ENCODE peak calls at places on chromosomes 5 and 9, in eight cellular contexts. Z is GM23338, R is SK-N-SH, W is neural progenitor cell, N is PC-3, M is MM.1S, G is OCI-LY7, A is HCT116. S is an unnamed sample.

GRCh38 chr9:20505574-20505973 is 116.7 kb downstream of the MLLT3 start:
- DNase-seq in N (no peak), Z (no peak), A (no peak), R (no peak), G (no peak), W (no peak), M (no peak), S (no peak)

GRCh38 chr5:57863661-57864060 is 381.1 kb upstream of the ACTBL2 start:
- DNase-seq in G (no peak), W (no peak), A (no peak), Z (no peak), N (peak; percentile 71), M (no peak), R (no peak), S (peak; percentile 84)

GRCh38 chr9:112408285-112408684 is 28.4 kb downstream of the HSDL2 start:
- DNase-seq in G (no peak), N (no peak), R (no peak), M (no peak), W (no peak), A (no peak), Z (no peak), S (no peak)

GRCh38 chr5:148416921-148417320 is 33.2 kb downstream of the FBXO38 start:
- DNase-seq in R (no peak), Z (no peak), G (no peak), W (no peak), M (no peak), N (peak; percentile 63), A (no peak), S (peak; percentile 86)

GRCh38 chr9:123615381-123615780 is 259.4 kb downstream of the CRB2 start:
- DNase-seq in G (peak; percentile 63), W (no peak), R (no peak), N (no peak), Z (no peak), M (peak; percentile 27), A (no peak), S (no peak)

GRCh38 chr5:127863610-127864395 is 160.6 kb downstream of the CCDC192 start:
- DNase-seq in R (no peak), M (no peak), A (no peak), G (no peak), W (no peak), Z (no peak), N (peak; percentile 67), S (no peak)

GRCh38 chr9:69801994-69802393 is 18.6 kb upstream of the CFAP95 start:
- DNase-seq in G (no peak), W (no peak), R (no peak), A (no peak), N (peak; percentile 30), Z (no peak), M (no peak), S (peak; percentile 7)

GRCh38 chr5:87126869-87127268 is 140.8 kb upstream of the RASA1 start:
- DNase-seq in M (no peak), R (no peak), W (no peak), G (no peak), N (no peak), A (no peak), Z (no peak), S (no peak)

GRCh38 chr5:10912435-10912834 is 151.4 kb upstream of the DAP start:
- DNase-seq in Z (no peak), R (no peak), G (no peak), W (no peak), N (no peak), M (no peak), A (no peak), S (no peak)

GRCh38 chr5:10913846-10914245 is 152.8 kb upstream of the DAP start:
- DNase-seq in A (no peak), G (no peak), W (no peak), M (no peak), R (no peak), Z (no peak), N (peak; percentile 100), S (peak; percentile 87)

GRCh38 chr5:10910261-10910660 is 149.2 kb upstream of the DAP start:
- DNase-seq in M (no peak), G (no peak), Z (no peak), R (no peak), N (no peak), A (no peak), W (no peak), S (no peak)

GRCh38 chr5:10914741-10915480 is 153.9 kb upstream of the DAP start:
- DNase-seq in M (no peak), A (no peak), R (no peak), Z (no peak), G (no peak), N (peak; percentile 88), W (no peak), S (peak; percentile 32)

GRCh38 chr5:10913181-10913810 is 152.3 kb upstream of the DAP start:
- DNase-seq in A (no peak), R (no peak), Z (no peak), M (no peak), N (no peak), G (no peak), W (no peak), S (no peak)
- H2AFZ ChIP-seq in A (no peak overlapping the region), R (peak overlapping the region; percentile 57), Z (no peak overlapping the region), M (no peak overlapping the region), N (peak overlapping the region; percentile 22), G (no peak overlapping the region), W (no peak overlapping the region), S (no peak overlapping the region)

DNA sequence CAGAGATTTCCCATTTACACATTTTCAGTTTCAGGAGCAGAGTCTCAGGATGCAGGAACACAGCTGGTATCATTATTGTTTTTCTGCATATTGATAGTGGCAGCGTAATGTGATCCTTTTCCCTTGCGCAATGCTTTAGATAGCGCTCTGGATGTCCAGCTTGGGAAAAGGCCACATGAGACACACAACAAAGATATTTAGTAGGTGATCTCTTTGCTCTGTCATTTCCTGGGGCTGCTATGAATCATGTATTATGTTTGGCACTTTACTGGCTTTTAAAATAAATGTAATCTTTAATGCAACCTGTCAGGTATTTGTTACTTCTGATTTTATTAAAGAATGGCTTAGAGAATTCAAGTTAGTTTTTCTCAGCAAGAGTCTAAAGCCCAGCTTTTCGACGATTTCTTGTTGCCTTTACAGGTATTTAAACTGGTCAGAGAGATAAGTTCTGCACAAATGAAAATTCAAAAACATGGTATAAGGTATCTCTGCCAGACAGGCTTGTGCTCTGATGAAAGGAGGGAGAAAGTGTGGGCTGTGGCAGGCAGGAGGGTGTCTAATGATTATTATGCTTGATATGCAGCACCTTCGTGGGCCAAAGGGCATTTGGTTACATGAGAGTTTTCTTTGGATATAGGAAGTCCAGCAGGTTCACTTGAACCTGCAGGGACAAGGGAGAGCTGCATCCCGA is 42.3 kb downstream of the PTTG1 start:
- DNase-seq in N (peak; percentile 91), W (no peak), G (no peak), Z (no peak), M (no peak), R (no peak), A (no peak), S (peak; percentile 80)
- H3K4me2 ChIP-seq in N (peak overlapping the region; percentile 80), W (no peak overlapping the region), G (peak overlapping the region; percentile 27), Z (no peak overlapping the region), M (no peak overlapping the region), R (peak overlapping the region; percentile 51), A (no peak overlapping the region), S (no peak overlapping the region)

GRCh38 chr5:149871471-149871870 is 73.1 kb downstream of the PDE6A start:
- DNase-seq in W (no peak), M (no peak), Z (peak; percentile 15), R (no peak), G (no peak), A (no peak), N (no peak), S (no peak)
- TF ChIP-seq EZH2phosphoT487 in W (no peak), M (no peak), Z (no peak), R (no peak), G (no peak), A (no peak), N (no peak), S (no peak)

GRCh38 chr5:9766581-9766980 is 136.4 kb upstream of the TAS2R1 start:
- DNase-seq in R (no peak), G (no peak), W (no peak), A (no peak), M (no peak), N (peak; percentile 81), Z (no peak), S (peak; percentile 84)
- H2AFZ ChIP-seq in R (no peak overlapping the region), G (no peak overlapping the region), W (no peak overlapping the region), A (no peak overlapping the region), M (no peak overlapping the region), N (peak overlapping the region; percentile 9), Z (no peak overlapping the region), S (no peak overlapping the region)

GRCh38 chr9:121648172-121648571 is 3.3 kb upstream of the DAB2IP start:
- DNase-seq in M (no peak), G (no peak), N (no peak), Z (no peak), R (no peak), W (no peak), A (no peak), S (no peak)
- H3K4me2 ChIP-seq in M (no peak overlapping the region), G (no peak overlapping the region), N (no peak overlapping the region), Z (no peak overlapping the region), R (no peak overlapping the region), W (no peak overlapping the region), A (no peak overlapping the region), S (no peak overlapping the region)

GRCh38 chr5:82748688-82749091 is 328.5 kb downstream of the TMEM167A start:
- DNase-seq in G (no peak), R (no peak), A (no peak), Z (no peak), W (no peak), N (no peak), M (no peak), S (no peak)
- TF ChIP-seq EZH2phosphoT487 in G (no peak), R (no peak), A (no peak), Z (no peak), W (no peak), N (no peak), M (no peak), S (no peak)

GRCh38 chr9:14323083-14323968 is 9.4 kb upstream of the NFIB start:
- DNase-seq in W (no peak), N (peak; percentile 44), G (no peak), R (no peak), Z (no peak), A (no peak), M (no peak), S (no peak)
- H2AFZ ChIP-seq in W (peak overlapping the region; percentile 98), N (peak overlapping the region; percentile 89), G (peak overlapping the region; percentile 84), R (peak overlapping the region; percentile 65), Z (peak overlapping the region; percentile 64), A (peak overlapping the region; percentile 97), M (peak overlapping the region; percentile 26), S (peak overlapping the region; percentile 92)

S was measured in GM23248.